ENCODE peak calls at places on chromosomes 6 and 20, in four cellular contexts. Z is K562, A is GM12878, D is HepG2. K is an unnamed sample.
A peak's percentile ranks its signal among the peaks of the same experiment; 100 is the strongest.

GRCh38 chr20:59560588-59561227 is 43.6 kb upstream of the PHACTR3 start:
- DNase-seq in A (no peak), D (peak; percentile 46), Z (peak; percentile 74), K (no peak)

GRCh38 chr6:39088331-39088730 is 26.7 kb downstream of the SAYSD1 start:
- DNase-seq in A (no peak), Z (peak; percentile 33), D (peak; percentile 39), K (no peak)

GRCh38 chr6:27238010-27238983 is 9.2 kb upstream of the PRSS16 start:
- DNase-seq in D (no peak), A (no peak), Z (no peak), K (no peak)

GRCh38 chr20:25346349-25346748 is 44.3 kb downstream of the ABHD12 start:
- DNase-seq in D (no peak), A (no peak), Z (no peak), K (no peak)

GRCh38 chr20:11776687-11777086 is 141.0 kb upstream of the BTBD3 start:
- DNase-seq in D (no peak), A (no peak), Z (no peak), K (no peak)

GRCh38 chr6:90274481-90275030 is 22.1 kb downstream of the BACH2 start:
- DNase-seq in A (no peak), D (no peak), Z (no peak), K (no peak)

GRCh38 chr6:63806573-63806913 is 170.9 kb downstream of the PHF3 start:
- DNase-seq in A (no peak), D (no peak), Z (no peak), K (no peak)

GRCh38 chr20:3889489-3890409 is 562 bp downstream of the PANK2 start:
- DNase-seq in D (peak; percentile 33), Z (peak; percentile 72), A (no peak), K (no peak)

GRCh38 chr6:90610671-90611542 is 24.0 kb upstream of the MAP3K7 start:
- DNase-seq in Z (peak; percentile 27), D (no peak), A (no peak), K (peak; percentile 77)

GRCh38 chr20:61520761-61521460 is 268.9 kb downstream of the CDH4 start:
- DNase-seq in A (no peak), Z (peak; percentile 19), D (no peak), K (no peak)

GRCh38 chr6:6736753-6737654 is 148.5 kb downstream of the LY86 start:
- DNase-seq in D (no peak), A (no peak), Z (peak; percentile 87), K (peak; percentile 82)

DNA sequence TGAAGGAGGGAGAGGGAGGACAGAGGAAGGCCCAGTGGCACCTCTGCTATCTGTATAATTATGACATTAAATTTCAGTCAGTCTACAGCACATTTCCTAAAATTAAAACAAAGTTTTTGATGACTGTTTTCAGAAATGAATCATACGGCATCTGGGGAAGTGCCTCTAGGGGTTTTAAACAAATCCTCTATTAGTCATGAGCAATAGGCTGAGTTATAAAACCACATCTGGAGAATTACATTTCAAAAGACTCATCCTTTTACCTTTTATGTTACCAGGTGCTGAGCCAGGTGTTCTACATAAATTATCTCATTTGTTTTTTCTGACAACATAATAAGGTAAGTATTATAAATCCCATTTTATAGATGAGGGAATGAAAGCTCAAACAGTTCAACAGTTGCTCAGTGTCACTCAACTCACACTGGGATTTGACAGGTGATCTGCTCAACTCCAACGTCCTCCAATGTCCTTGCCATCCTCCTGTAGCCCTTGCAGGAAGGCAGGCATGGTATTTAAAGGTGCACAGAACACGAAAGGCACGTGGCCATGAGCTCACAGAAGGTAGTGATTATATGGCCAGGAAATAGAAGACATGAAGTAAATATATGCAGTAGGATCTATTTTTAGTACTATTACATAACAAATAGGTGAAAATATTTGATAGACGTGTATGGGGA is 184.2 kb upstream of the MAN1A1 start:
- DNase-seq in A (peak; percentile 21), D (no peak), Z (no peak), K (no peak)
- TF ChIP-seq RFX5 in A (no peak), D (no peak), Z (no peak), K (no peak)

GRCh38 chr20:12824353-12824752 is 184.4 kb upstream of the SPTLC3 start:
- DNase-seq in Z (no peak), D (no peak), A (no peak), K (no peak)

GRCh38 chr20:12823742-12824141 is 185.0 kb upstream of the SPTLC3 start:
- DNase-seq in D (no peak), A (no peak), Z (no peak), K (no peak)

GRCh38 chr20:12821249-12821648 is 187.5 kb upstream of the SPTLC3 start:
- DNase-seq in A (no peak), Z (no peak), D (no peak), K (no peak)

GRCh38 chr20:12827796-12828406 is 180.9 kb upstream of the SPTLC3 start:
- DNase-seq in D (no peak), A (no peak), Z (no peak), K (no peak)

GRCh38 chr20:12825180-12825579 is 183.6 kb upstream of the SPTLC3 start:
- DNase-seq in A (no peak), Z (no peak), D (no peak), K (no peak)
- TF ChIP-seq CREB1 in A (no peak), Z (no peak), D (no peak), K (no peak)

GRCh38 chr6:41028618-41029486 is 10.2 kb downstream of the UNC5CL start:
- DNase-seq in A (no peak), Z (no peak), D (no peak), K (no peak)
- TF ChIP-seq EP300 in A (no peak), Z (no peak), D (no peak), K (no peak)

GRCh38 chr6:138405816-138406403 is 1.9 kb downstream of the HEBP2 start:
- DNase-seq in Z (no peak), A (no peak), D (no peak), K (no peak)
- TF ChIP-seq RFX5 in Z (no peak), A (no peak), D (no peak), K (no peak)

GRCh38 chr20:50731055-50731929 is at the start of gene PARD6B:
- DNase-seq in A (peak; percentile 97), Z (peak; percentile 99), D (peak; percentile 99), K (peak; percentile 98)

GRCh38 chr20:50728981-50729874 is 2.2 kb upstream of the PARD6B start:
- DNase-seq in D (peak; percentile 75), Z (no peak), A (no peak), K (no peak)

GRCh38 chr20:50731930-50732690 is 730 bp downstream of the PARD6B start:
- DNase-seq in A (no peak), D (peak; percentile 60), Z (no peak), K (no peak)

GRCh38 chr20:50729925-50730764 is 1.2 kb upstream of the PARD6B start:
- DNase-seq in D (peak; percentile 55), A (no peak), Z (no peak), K (no peak)

GRCh38 chr20:50730765-50731054 is 670 bp upstream of the PARD6B start:
- DNase-seq in Z (no peak), D (no peak), A (no peak), K (no peak)
- TF ChIP-seq CREB1 in Z (no peak), D (no peak), A (no peak), K (no peak)

GRCh38 chr6:137873273-137873762 is 6.3 kb downstream of the TNFAIP3 start:
- DNase-seq in A (peak; percentile 95), Z (no peak), D (peak; percentile 99), K (no peak)
- TF ChIP-seq EP300 in A (peak; percentile 64), Z (no peak), D (peak; percentile 60), K (no peak)